ENCODE peak calls at places on chromosomes 7 and 10, in four cellular contexts. One of them, this sample, is unnamed.

GRCh38 chr10:43775379-43775778 is 126.7 kb upstream of the ZNF32 start:
- DNase-seq in K562: no peak
- DNase-seq in HepG2: no peak
- DNase-seq in HCT116: no peak
- DNase-seq in this sample: no peak

GRCh38 chr7:150945853-150946825 is 32.0 kb downstream of the KCNH2 start:
- DNase-seq in K562: no peak
- DNase-seq in HepG2: no peak
- DNase-seq in HCT116: no peak
- DNase-seq in this sample: no peak

GRCh38 chr10:116627386-116627933 is 6.7 kb downstream of the PNLIPRP2 start:
- DNase-seq in K562: peak; percentile 12
- DNase-seq in HepG2: peak; percentile 7
- DNase-seq in HCT116: peak; percentile 29
- DNase-seq in this sample: no peak

GRCh38 chr7:37342170-37342569 is 106.5 kb downstream of the ELMO1 start:
- DNase-seq in K562: no peak
- DNase-seq in HepG2: no peak
- DNase-seq in HCT116: no peak
- DNase-seq in this sample: no peak

GRCh38 chr7:132255898-132256297 is 320.4 kb downstream of the PLXNA4 start:
- DNase-seq in K562: no peak
- DNase-seq in HepG2: peak; percentile 20
- DNase-seq in HCT116: no peak
- DNase-seq in this sample: no peak

GRCh38 chr7:34501161-34501560 is 156.9 kb upstream of the NPSR1 start:
- DNase-seq in K562: no peak
- DNase-seq in HepG2: no peak
- DNase-seq in HCT116: no peak
- DNase-seq in this sample: no peak

GRCh38 chr7:143892527-143893300 is 9.3 kb downstream of the TCAF1 start:
- DNase-seq in K562: no peak
- DNase-seq in HepG2: peak; percentile 68
- DNase-seq in HCT116: peak; percentile 54
- DNase-seq in this sample: peak; percentile 78

GRCh38 chr7:46916581-46916980 is 665.3 kb downstream of the TNS3 start:
- DNase-seq in K562: no peak
- DNase-seq in HepG2: no peak
- DNase-seq in HCT116: no peak
- DNase-seq in this sample: no peak

GRCh38 chr10:3068968-3069737 is 1.8 kb downstream of the PFKP start:
- DNase-seq in K562: peak; percentile 66
- DNase-seq in HepG2: no peak
- DNase-seq in HCT116: no peak
- DNase-seq in this sample: peak; percentile 32

GRCh38 chr7:1057416-1058291 is 13.3 kb downstream of the GPR146 start:
- DNase-seq in K562: no peak
- DNase-seq in HepG2: no peak
- DNase-seq in HCT116: no peak
- DNase-seq in this sample: no peak

GRCh38 chr10:45373783-45374450 is at the start of gene ALOX5:
- DNase-seq in K562: peak; percentile 97
- DNase-seq in HepG2: no peak
- DNase-seq in HCT116: no peak
- DNase-seq in this sample: peak; percentile 82

GRCh38 chr10:93245772-93246171 is 172.1 kb downstream of the CYP26A1 start:
- DNase-seq in K562: no peak
- DNase-seq in HepG2: no peak
- DNase-seq in HCT116: no peak
- DNase-seq in this sample: no peak

GRCh38 chr7:72544486-72544885 is 132.3 kb upstream of the CALN1 start:
- DNase-seq in K562: no peak
- DNase-seq in HepG2: no peak
- DNase-seq in HCT116: no peak
- DNase-seq in this sample: no peak

GRCh38 chr7:11317766-11318165 is 344.1 kb downstream of the PHF14 start:
- DNase-seq in K562: no peak
- DNase-seq in HepG2: no peak
- DNase-seq in HCT116: no peak
- DNase-seq in this sample: no peak

GRCh38 chr7:121803041-121803440 is 69.9 kb upstream of the PTPRZ1 start:
- DNase-seq in K562: no peak
- DNase-seq in HepG2: no peak
- DNase-seq in HCT116: no peak
- DNase-seq in this sample: no peak

GRCh38 chr7:99142727-99143521 is 984 bp downstream of the SMURF1 start:
- DNase-seq in K562: peak; percentile 90
- DNase-seq in HepG2: peak; percentile 80
- DNase-seq in HCT116: peak; percentile 78
- DNase-seq in this sample: peak; percentile 91

GRCh38 chr7:99141334-99141733 is 2.6 kb downstream of the SMURF1 start:
- DNase-seq in K562: no peak
- DNase-seq in HepG2: no peak
- DNase-seq in HCT116: no peak
- DNase-seq in this sample: peak; percentile 18

GRCh38 chr7:99143522-99143852 is 421 bp downstream of the SMURF1 start:
- DNase-seq in K562: no peak
- DNase-seq in HepG2: no peak
- DNase-seq in HCT116: no peak
- DNase-seq in this sample: no peak

GRCh38 chr7:99140813-99141212 is 3.1 kb downstream of the SMURF1 start:
- DNase-seq in K562: no peak
- DNase-seq in HepG2: no peak
- DNase-seq in HCT116: no peak
- DNase-seq in this sample: no peak

DNA sequence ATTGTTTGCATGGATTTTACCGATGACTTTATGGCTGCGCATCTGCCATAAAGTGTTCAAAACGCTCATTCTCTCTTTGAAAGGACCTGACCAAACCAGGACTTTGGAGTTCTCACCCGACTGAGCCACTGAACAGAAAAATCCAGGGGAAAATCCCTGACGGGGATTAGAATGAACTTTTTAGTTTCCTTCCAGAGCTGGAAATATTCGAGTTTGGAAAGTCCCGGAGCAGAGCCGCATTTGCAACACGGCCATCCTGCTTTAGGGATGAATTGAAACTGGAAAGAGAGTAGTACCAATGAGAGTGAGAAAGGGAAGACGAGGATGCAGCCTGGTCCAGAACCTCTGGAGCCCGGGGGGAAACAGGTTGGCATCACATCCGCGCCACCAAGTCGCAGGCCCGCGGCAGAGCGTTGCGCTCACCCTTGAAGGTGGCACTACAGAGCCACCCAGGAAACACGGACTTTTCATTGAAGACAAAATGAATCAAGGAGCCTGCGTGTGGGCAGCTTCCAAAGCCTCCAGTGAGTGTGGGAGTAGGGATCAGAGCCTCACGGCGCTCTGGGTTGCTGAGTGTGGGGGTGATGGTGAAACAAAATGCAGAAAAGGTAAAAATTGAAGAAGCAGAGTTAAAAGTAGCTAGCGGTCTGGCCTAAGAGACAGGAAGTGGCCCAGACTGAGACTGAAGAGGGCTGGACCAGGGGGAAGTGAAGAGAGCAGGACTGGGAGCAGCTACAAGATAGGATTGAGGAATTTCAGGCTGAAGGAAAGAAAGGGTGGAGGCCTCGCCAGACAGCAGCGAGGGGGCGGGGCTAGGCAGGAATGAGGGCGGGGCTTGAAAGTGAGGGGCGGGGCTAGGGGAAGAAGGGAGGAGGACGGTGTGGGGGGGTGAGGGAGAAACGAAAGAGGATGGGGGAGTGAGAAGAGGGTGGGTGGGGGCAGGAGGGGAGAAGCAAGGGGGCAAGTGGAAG is 1.9 kb downstream of the SMURF1 start:
- DNase-seq in K562: peak; percentile 80
- DNase-seq in HepG2: peak; percentile 23
- DNase-seq in HCT116: no peak
- DNase-seq in this sample: peak; percentile 71
- TF ChIP-seq POLR2A in K562: no peak
- TF ChIP-seq POLR2A in HepG2: no peak
- TF ChIP-seq POLR2A in HCT116: no peak
- TF ChIP-seq POLR2A in this sample: no peak

DNA sequence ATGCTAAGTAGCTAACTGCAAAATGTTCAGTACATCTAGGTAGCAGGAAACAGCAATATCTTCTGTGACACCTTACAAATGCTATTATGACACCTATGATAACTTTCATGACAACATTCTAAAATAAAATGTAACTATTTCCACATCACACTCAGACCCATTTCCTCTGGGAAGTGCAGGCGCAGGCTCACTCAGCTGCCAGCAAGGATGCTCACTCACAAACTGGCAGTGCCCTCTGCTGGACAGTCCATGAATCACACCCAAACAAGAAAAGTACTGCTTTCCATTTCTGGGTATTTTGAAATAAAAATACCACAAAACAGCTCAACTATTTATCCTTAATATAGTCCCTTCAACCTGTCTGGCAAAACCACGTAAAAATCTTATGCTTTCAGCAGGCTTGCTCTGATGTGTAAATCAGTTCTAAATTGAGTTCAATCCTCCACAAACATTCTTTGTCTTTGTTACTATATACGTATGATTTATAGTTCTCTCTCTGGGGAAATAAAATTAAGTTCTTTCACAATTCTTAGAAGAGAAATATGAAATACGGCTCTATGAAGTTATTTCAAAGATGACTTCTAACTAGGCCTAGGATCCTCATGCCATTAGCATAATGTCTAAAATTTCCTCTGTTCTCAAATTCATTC is 176.6 kb downstream of the PARD3 start:
- DNase-seq in K562: peak; percentile 69
- DNase-seq in HepG2: peak; percentile 56
- DNase-seq in HCT116: peak; percentile 54
- DNase-seq in this sample: peak; percentile 82
- TF ChIP-seq POLR2A in K562: no peak
- TF ChIP-seq POLR2A in HepG2: no peak
- TF ChIP-seq POLR2A in HCT116: no peak
- TF ChIP-seq POLR2A in this sample: no peak

GRCh38 chr10:132518572-132519381 is 18.8 kb upstream of the INPP5A start:
- DNase-seq in K562: peak; percentile 65
- DNase-seq in HepG2: peak; percentile 79
- DNase-seq in HCT116: peak; percentile 51
- DNase-seq in this sample: no peak

GRCh38 chr10:132517951-132518521 is 19.6 kb upstream of the INPP5A start:
- DNase-seq in K562: peak; percentile 33
- DNase-seq in HepG2: peak; percentile 60
- DNase-seq in HCT116: no peak
- DNase-seq in this sample: no peak

GRCh38 chr10:132514841-132515521 is 22.6 kb upstream of the INPP5A start:
- DNase-seq in K562: no peak
- DNase-seq in HepG2: no peak
- DNase-seq in HCT116: no peak
- DNase-seq in this sample: no peak

GRCh38 chr10:132515811-132516726 is 21.5 kb upstream of the INPP5A start:
- DNase-seq in K562: no peak
- DNase-seq in HepG2: no peak
- DNase-seq in HCT116: no peak
- DNase-seq in this sample: no peak

DNA sequence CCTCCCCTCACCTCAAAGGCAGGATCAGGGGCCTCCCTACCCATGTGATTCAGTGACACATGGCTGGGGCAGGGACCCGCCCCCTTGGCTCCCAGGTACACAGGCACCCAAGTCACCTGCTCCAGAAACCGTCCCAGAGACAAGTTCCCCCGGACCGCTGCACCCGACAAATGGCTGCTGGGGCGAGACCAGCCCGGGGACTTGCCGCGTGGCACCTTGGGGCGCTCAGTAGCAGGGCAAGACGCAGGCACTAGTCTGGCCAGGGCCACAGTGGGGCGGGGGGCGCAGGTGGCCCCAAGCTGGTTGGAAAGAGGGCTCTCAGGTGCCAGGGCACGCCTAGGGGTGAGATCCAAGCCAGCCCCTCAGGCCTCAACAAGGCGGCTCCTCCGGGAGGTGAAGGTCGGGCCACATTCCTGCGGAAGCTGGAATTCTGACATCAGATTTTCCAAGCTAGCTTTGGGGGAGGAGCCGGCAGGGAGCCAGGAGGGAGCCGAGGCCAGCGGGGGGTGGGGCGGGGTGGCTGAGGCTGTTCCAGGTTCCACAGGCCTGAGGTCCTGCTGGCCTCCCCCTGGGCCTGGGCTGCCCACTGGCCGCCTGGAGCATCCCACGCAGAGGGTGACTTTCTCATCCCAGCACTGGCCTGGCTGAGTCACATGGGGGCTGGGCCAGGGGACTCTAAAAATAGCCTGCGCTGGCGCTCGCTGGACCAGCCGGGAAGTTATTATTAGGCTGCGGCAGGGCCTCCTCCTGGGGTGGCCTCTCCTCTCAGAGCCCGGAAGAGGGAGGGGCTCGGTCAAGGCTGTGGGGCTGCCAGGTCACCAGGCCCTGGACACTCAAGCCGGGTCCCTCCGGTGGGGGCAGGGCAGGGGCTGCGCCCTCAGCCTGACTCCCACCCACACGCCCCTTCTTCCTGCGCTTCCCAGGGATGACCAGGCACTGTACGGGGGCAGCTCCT is 20.5 kb upstream of the INPP5A start:
- DNase-seq in K562: peak; percentile 61
- DNase-seq in HepG2: peak; percentile 92
- DNase-seq in HCT116: no peak
- DNase-seq in this sample: no peak
- TF ChIP-seq POLR2A in K562: no peak
- TF ChIP-seq POLR2A in HepG2: no peak
- TF ChIP-seq POLR2A in HCT116: no peak
- TF ChIP-seq POLR2A in this sample: no peak

GRCh38 chr10:124744688-124745055 is 494 bp upstream of the FAM53B start:
- DNase-seq in K562: no peak
- DNase-seq in HepG2: peak; percentile 89
- DNase-seq in HCT116: peak; percentile 22
- DNase-seq in this sample: no peak
- TF ChIP-seq POLR2A in K562: no peak
- TF ChIP-seq POLR2A in HepG2: no peak
- TF ChIP-seq POLR2A in HCT116: no peak
- TF ChIP-seq POLR2A in this sample: no peak

This sample was measured in erythroblast.